ENCODE peak calls at places on chromosomes 12 and 14, in six cellular contexts. P, G, F, Y, K and U are unnamed samples.

GRCh38 chr12:116121453-116121871 is 156.0 kb downstream of the MED13L start:
- DNase-seq in P (no peak), K (peak; percentile 67), G (no peak), Y (no peak), F (no peak), U (no peak)

GRCh38 chr12:66587912-66588311 is 91.0 kb downstream of the GRIP1 start:
- DNase-seq in K (no peak), P (no peak), G (no peak), F (no peak), Y (no peak), U (no peak)

GRCh38 chr12:95102916-95103671 is 29.7 kb upstream of the NR2C1 start:
- DNase-seq in K (peak; percentile 33), F (peak; percentile 96), P (peak; percentile 98), G (peak; percentile 71), Y (no peak), U (peak; percentile 95)

GRCh38 chr12:88998421-88998820 is 353.9 kb downstream of the DUSP6 start:
- DNase-seq in K (peak; percentile 65), G (no peak), P (no peak), F (no peak), Y (no peak), U (no peak)

GRCh38 chr12:113070117-113070906 is 13.8 kb downstream of the DTX1 start:
- DNase-seq in P (no peak), K (no peak), G (no peak), Y (no peak), F (no peak), U (no peak)

GRCh38 chr12:122747224-122748175 is 5.1 kb upstream of the DENR start:
- DNase-seq in Y (no peak), K (no peak), P (no peak), G (no peak), F (no peak), U (no peak)

GRCh38 chr12:40634431-40635131 is 57.7 kb upstream of the CNTN1 start:
- DNase-seq in K (no peak), F (no peak), G (no peak), Y (no peak), P (no peak), U (no peak)

GRCh38 chr12:111748195-111748803 is 18.4 kb upstream of the ALDH2 start:
- DNase-seq in F (no peak), Y (no peak), G (no peak), K (no peak), P (no peak), U (no peak)

GRCh38 chr14:67396381-67396965 is 15.5 kb downstream of the PLEK2 start:
- DNase-seq in F (peak; percentile 50), K (peak; percentile 54), P (no peak), G (no peak), Y (no peak), U (no peak)

GRCh38 chr12:22687677-22688076 is 62.7 kb downstream of the ETNK1 start:
- DNase-seq in Y (no peak), P (peak; percentile 13), G (no peak), F (peak; percentile 48), K (peak; percentile 65), U (no peak)

GRCh38 chr14:89813485-89814080 is 140.9 kb downstream of the EFCAB11 start:
- DNase-seq in Y (no peak), P (no peak), G (no peak), K (peak; percentile 83), F (peak; percentile 37), U (no peak)

GRCh38 chr14:58725226-58725625 is 87.5 kb downstream of the DACT1 start:
- DNase-seq in F (no peak), G (no peak), P (no peak), K (no peak), Y (no peak), U (no peak)

GRCh38 chr14:85529803-85530574 is at the start of gene FLRT2:
- DNase-seq in P (no peak), Y (peak; percentile 10), K (peak; percentile 81), G (peak; percentile 66), F (peak; percentile 52), U (no peak)

GRCh38 chr12:120474092-120474960 is 4.8 kb upstream of the SRSF9 start:
- DNase-seq in K (peak; percentile 46), Y (no peak), F (peak; percentile 88), P (peak; percentile 81), G (no peak), U (no peak)

GRCh38 chr14:71290960-71291466 is 383.8 kb downstream of the PCNX1 start:
- DNase-seq in G (no peak), F (peak; percentile 77), P (peak; percentile 99), K (peak; percentile 89), Y (peak; percentile 20), U (no peak)

GRCh38 chr12:28708918-28709371 is 440.1 kb upstream of the FAR2 start:
- DNase-seq in P (no peak), F (peak; percentile 8), K (peak; percentile 78), Y (no peak), G (no peak), U (no peak)

GRCh38 chr14:22882529-22883190 is 362 bp upstream of the REM2 start:
- DNase-seq in Y (peak; percentile 44), K (peak; percentile 18), G (no peak), P (no peak), F (peak; percentile 11), U (peak; percentile 62)

GRCh38 chr14:23861666-23862065 is 91.9 kb upstream of the DHRS4 start:
- DNase-seq in G (no peak), K (peak; percentile 10), F (peak; percentile 0), Y (no peak), P (no peak), U (no peak)

GRCh38 chr12:174596-174995 is 39.4 kb downstream of the SLC6A12 start:
- DNase-seq in K (no peak), F (no peak), P (no peak), Y (no peak), G (no peak), U (no peak)

GRCh38 chr12:39127401-39127800 is 222.0 kb upstream of the CPNE8 start:
- DNase-seq in K (peak; percentile 20), P (peak; percentile 79), Y (no peak), G (no peak), F (peak; percentile 90), U (no peak)

GRCh38 chr12:32504626-32505025 is 105.3 kb downstream of the FGD4 start:
- DNase-seq in G (no peak), K (no peak), Y (no peak), P (no peak), F (no peak), U (no peak)

GRCh38 chr14:80522936-80523335 is 311.6 kb upstream of the DIO2 start:
- DNase-seq in Y (no peak), F (no peak), K (peak; percentile 9), G (no peak), P (no peak), U (no peak)

GRCh38 chr12:111529424-111530368 is 69.4 kb downstream of the ATXN2 start:
- DNase-seq in K (peak; percentile 59), F (peak; percentile 33), G (peak; percentile 34), Y (peak; percentile 6), P (peak; percentile 80), U (peak; percentile 22)

GRCh38 chr14:68012861-68013260 is 193.3 kb downstream of the RAD51B start:
- DNase-seq in P (no peak), F (peak; percentile 20), K (no peak), Y (no peak), G (no peak), U (no peak)

GRCh38 chr14:36208690-36209278 is 32.3 kb upstream of the PTCSC3 start:
- DNase-seq in Y (no peak), K (no peak), G (peak; percentile 96), F (no peak), P (no peak), U (peak; percentile 98)

GRCh38 chr12:122878780-122879612 is 16.9 kb downstream of the VPS37B start:
- DNase-seq in G (no peak), K (no peak), F (no peak), P (no peak), Y (no peak), U (no peak)

GRCh38 chr12:63826002-63826585 is 18.4 kb upstream of the SRGAP1 start:
- DNase-seq in K (peak; percentile 86), P (peak; percentile 81), Y (no peak), F (peak; percentile 55), G (peak; percentile 52), U (peak; percentile 81)

GRCh38 chr14:91154851-91155625 is 41.2 kb downstream of the DGLUCY start:
- DNase-seq in Y (no peak), F (peak; percentile 56), P (peak; percentile 15), K (peak; percentile 55), G (peak; percentile 95), U (peak; percentile 89)

GRCh38 chr12:29728033-29728432 is 55.7 kb downstream of the TMTC1 start:
- DNase-seq in F (no peak), P (no peak), G (no peak), Y (no peak), K (no peak), U (no peak)

GRCh38 chr12:87020071-87020470 is 763.9 kb upstream of the MGAT4C start:
- DNase-seq in P (no peak), Y (no peak), G (no peak), K (peak; percentile 7), F (peak; percentile 1), U (no peak)

GRCh38 chr12:5615760-5616159 is 183.9 kb downstream of the NTF3 start:
- DNase-seq in G (no peak), F (no peak), Y (no peak), K (no peak), P (no peak), U (no peak)

GRCh38 chr12:71129364-71129763 is 28.4 kb downstream of the TSPAN8 start:
- DNase-seq in P (no peak), K (no peak), G (no peak), F (no peak), Y (no peak), U (no peak)

GRCh38 chr14:73249564-73250316 is 12.4 kb downstream of the PAPLN start:
- DNase-seq in G (no peak), K (no peak), P (no peak), F (no peak), Y (no peak), U (no peak)

GRCh38 chr12:65019696-65020095 is 101.4 kb downstream of the WIF1 start:
- DNase-seq in K (no peak), Y (no peak), P (no peak), F (no peak), G (no peak), U (no peak)

GRCh38 chr14:82776958-82777357 is 1243.3 kb upstream of the SEL1L start:
- DNase-seq in F (no peak), K (no peak), Y (no peak), P (peak; percentile 27), G (no peak), U (no peak)

GRCh38 chr12:48104531-48104930 is 1.3 kb downstream of the SENP1 start:
- DNase-seq in Y (no peak), K (no peak), P (peak; percentile 36), F (no peak), G (no peak), U (no peak)

GRCh38 chr12:93626160-93626559 is 51.0 kb upstream of the CRADD start:
- DNase-seq in Y (no peak), P (no peak), F (peak; percentile 18), K (no peak), G (no peak), U (no peak)

GRCh38 chr12:6062427-6063378 is 61.8 kb downstream of the VWF start:
- DNase-seq in P (peak; percentile 43), F (no peak), Y (peak; percentile 34), K (peak; percentile 58), G (peak; percentile 3), U (peak; percentile 49)